ENCODE peak calls at places on chromosomes 16 and 17, in seven cellular contexts. P, G, N, Y, E, K and I are unnamed samples.
A peak's percentile ranks its signal among the peaks of the same experiment; 100 is the strongest.

GRCh38 chr17:50177983-50178834 is 12.4 kb downstream of the SGCA start:
- DNase-seq in P (peak; percentile 80), G (peak; percentile 73), N (peak; percentile 98), Y (peak; percentile 97), E (peak; percentile 73), K (peak; percentile 12), I (peak; percentile 97)

GRCh38 chr16:66342294-66342900 is 24.1 kb upstream of the CDH5 start:
- DNase-seq in P (no peak), G (no peak), N (peak; percentile 43), Y (no peak), E (no peak), K (no peak), I (no peak)

GRCh38 chr17:38569701-38570512 is 35.8 kb downstream of the SRCIN1 start:
- DNase-seq in P (no peak), G (no peak), N (no peak), Y (no peak), E (no peak), K (no peak), I (no peak)

GRCh38 chr16:79639576-79640311 is 39.2 kb upstream of the MAF start:
- DNase-seq in P (no peak), G (peak; percentile 48), N (peak; percentile 74), Y (no peak), E (peak; percentile 6), K (no peak), I (peak; percentile 77)

GRCh38 chr17:32265192-32265895 is at the start of gene RHBDL3:
- DNase-seq in P (peak; percentile 43), G (no peak), N (no peak), Y (no peak), E (peak; percentile 24), K (no peak), I (no peak)

GRCh38 chr17:47315451-47316266 is 8.1 kb upstream of the EFCAB13 start:
- DNase-seq in P (no peak), G (no peak), N (peak; percentile 78), Y (peak; percentile 85), E (peak; percentile 65), K (no peak), I (no peak)

GRCh38 chr17:27602721-27603445 is 28.1 kb upstream of the LGALS9 start:
- DNase-seq in P (peak; percentile 68), G (peak; percentile 69), N (peak; percentile 77), Y (peak; percentile 59), E (peak; percentile 66), K (peak; percentile 43), I (no peak)

GRCh38 chr16:3495166-3495565 is at the start of gene C16orf90:
- DNase-seq in P (no peak), G (no peak), N (no peak), Y (no peak), E (no peak), K (no peak), I (no peak)

GRCh38 chr16:70659546-70659945 is 13.2 kb downstream of the IL34 start:
- DNase-seq in P (no peak), G (no peak), N (no peak), Y (no peak), E (no peak), K (no peak), I (no peak)

GRCh38 chr17:27430882-27431491 is 25.3 kb upstream of the KSR1 start:
- DNase-seq in P (peak; percentile 28), G (no peak), N (peak; percentile 67), Y (peak; percentile 38), E (no peak), K (no peak), I (no peak)

GRCh38 chr16:17606460-17606859 is 135.7 kb upstream of the XYLT1 start:
- DNase-seq in P (no peak), G (no peak), N (no peak), Y (no peak), E (no peak), K (no peak), I (no peak)

GRCh38 chr16:27725271-27726010 is 175.5 kb downstream of the KATNIP start:
- DNase-seq in P (no peak), G (no peak), N (no peak), Y (no peak), E (no peak), K (no peak), I (no peak)

GRCh38 chr17:28370035-28370743 is at the start of gene VTN:
- DNase-seq in P (peak; percentile 46), G (no peak), N (peak; percentile 90), Y (no peak), E (no peak), K (no peak), I (no peak)

GRCh38 chr16:85600905-85601639 is 12.1 kb upstream of the GSE1 start:
- DNase-seq in P (no peak), G (no peak), N (no peak), Y (no peak), E (no peak), K (no peak), I (no peak)

GRCh38 chr16:1745181-1745899 is 26.0 kb downstream of the NME3 start:
- DNase-seq in P (no peak), G (peak; percentile 9), N (no peak), Y (peak; percentile 55), E (no peak), K (no peak), I (no peak)

GRCh38 chr16:2609827-2610470 is 72.1 kb downstream of the PDPK1 start:
- DNase-seq in P (no peak), G (no peak), N (no peak), Y (no peak), E (no peak), K (no peak), I (no peak)

GRCh38 chr16:12569061-12569460 is 234.6 kb downstream of the CPPED1 start:
- DNase-seq in P (no peak), G (no peak), N (no peak), Y (no peak), E (no peak), K (no peak), I (no peak)

GRCh38 chr17:17926840-17927449 is 45.3 kb downstream of the TOM1L2 start:
- DNase-seq in P (no peak), G (no peak), N (no peak), Y (no peak), E (peak; percentile 7), K (no peak), I (no peak)

GRCh38 chr17:79046501-79047280 is 22.7 kb downstream of the C1QTNF1 start:
- DNase-seq in P (peak; percentile 74), G (no peak), N (no peak), Y (no peak), E (no peak), K (no peak), I (no peak)

GRCh38 chr17:36507266-36507665 is 20.8 kb downstream of the ZNHIT3 start:
- DNase-seq in P (no peak), G (no peak), N (no peak), Y (no peak), E (no peak), K (no peak), I (no peak)

GRCh38 chr16:492211-492875 is 35.2 kb upstream of the CAPN15 start:
- DNase-seq in P (no peak), G (no peak), N (no peak), Y (no peak), E (no peak), K (no peak), I (no peak)

GRCh38 chr16:68236804-68237242 is 896 bp upstream of the ESRP2 start:
- DNase-seq in P (no peak), G (no peak), N (no peak), Y (no peak), E (no peak), K (no peak), I (no peak)

GRCh38 chr17:2685696-2686095 is 25.9 kb downstream of the CLUH start:
- DNase-seq in P (no peak), G (no peak), N (no peak), Y (no peak), E (no peak), K (no peak), I (no peak)
- H3K27ac ChIP-seq in P (peak overlapping the region; percentile 75), G (no peak overlapping the region), N (no peak overlapping the region), Y (no peak overlapping the region), E (no peak overlapping the region), K (no peak overlapping the region), I (no peak overlapping the region)

GRCh38 chr16:75024591-75024990 is 25.8 kb downstream of the ZNRF1 start:
- DNase-seq in P (no peak), G (no peak), N (no peak), Y (no peak), E (no peak), K (no peak), I (no peak)

GRCh38 chr16:75024182-75024581 is 25.4 kb downstream of the ZNRF1 start:
- DNase-seq in P (no peak), G (no peak), N (no peak), Y (no peak), E (no peak), K (no peak), I (no peak)

GRCh38 chr16:75023019-75023418 is 24.2 kb downstream of the ZNRF1 start:
- DNase-seq in P (no peak), G (no peak), N (no peak), Y (no peak), E (no peak), K (no peak), I (no peak)

GRCh38 chr16:75021410-75021809 is 22.6 kb downstream of the ZNRF1 start:
- DNase-seq in P (no peak), G (no peak), N (no peak), Y (no peak), E (no peak), K (no peak), I (no peak)

DNA sequence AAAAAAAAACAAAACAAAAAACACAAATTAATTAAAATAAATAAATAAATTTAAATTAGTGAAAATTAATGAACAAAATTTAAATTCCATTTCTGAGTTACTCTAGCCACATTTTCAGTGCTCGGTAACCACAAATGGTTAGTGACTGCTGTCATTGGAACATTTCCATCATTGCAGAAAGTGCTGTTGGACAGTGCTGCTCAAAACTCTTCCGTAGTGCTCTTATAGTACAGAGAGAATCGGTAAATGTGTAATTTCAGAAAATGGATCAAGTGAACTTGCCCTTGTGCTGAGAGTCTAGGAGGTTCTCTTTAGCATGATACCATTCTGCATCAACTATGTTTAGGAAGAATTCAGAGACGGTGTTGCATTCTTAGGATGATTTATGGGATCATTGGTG is 23.7 kb downstream of the ZNRF1 start:
- DNase-seq in P (no peak), G (no peak), N (no peak), Y (no peak), E (no peak), K (no peak), I (no peak)
- H3K27ac ChIP-seq in P (no peak overlapping the region), G (no peak overlapping the region), N (no peak overlapping the region), Y (peak overlapping the region; percentile 62), E (no peak overlapping the region), K (no peak overlapping the region), I (no peak overlapping the region)

GRCh38 chr16:51084074-51084928 is 66.8 kb downstream of the SALL1 start:
- DNase-seq in P (no peak), G (no peak), N (no peak), Y (peak; percentile 1), E (no peak), K (no peak), I (no peak)

DNA sequence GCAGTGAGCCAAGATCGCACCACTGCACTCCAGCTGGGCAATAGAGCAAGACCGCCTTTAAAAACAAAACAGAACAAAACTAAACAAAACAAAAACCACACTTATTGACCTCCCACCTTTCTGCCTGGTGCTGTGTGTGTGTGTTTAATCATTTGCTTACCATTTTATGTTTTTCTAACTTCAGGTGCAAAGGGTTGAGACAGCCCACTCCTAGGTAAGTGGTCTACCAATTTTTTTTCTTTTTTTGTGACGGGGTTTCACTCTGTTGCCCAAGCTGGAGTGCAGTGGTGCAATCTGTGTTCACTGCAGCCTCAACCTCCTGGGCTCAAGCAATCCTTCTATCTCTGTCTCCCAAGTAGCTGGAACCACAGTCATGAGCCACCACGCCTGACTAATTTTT is 65.8 kb downstream of the SALL1 start:
- DNase-seq in P (no peak), G (no peak), N (no peak), Y (no peak), E (no peak), K (no peak), I (no peak)
- H3K27ac ChIP-seq in P (no peak overlapping the region), G (no peak overlapping the region), N (no peak overlapping the region), Y (no peak overlapping the region), E (no peak overlapping the region), K (no peak overlapping the region), I (no peak overlapping the region)

GRCh38 chr16:28882476-28883180 is 4.3 kb downstream of the ATP2A1 start:
- DNase-seq in P (no peak), G (no peak), N (no peak), Y (no peak), E (no peak), K (no peak), I (no peak)
- H3K27ac ChIP-seq in P (no peak overlapping the region), G (no peak overlapping the region), N (no peak overlapping the region), Y (no peak overlapping the region), E (no peak overlapping the region), K (no peak overlapping the region), I (no peak overlapping the region)